ENCODE peak calls at places on chromosomes 7 and 10, in six cellular contexts. One of them, this sample, is unnamed.

GRCh38 chr7:100071018-100071723 is 10.4 kb downstream of the ZNF3 start:
- DNase-seq in uterus: no peak
- DNase-seq in breast epithelium: no peak
- DNase-seq in A549: no peak
- DNase-seq in GM12892: no peak
- DNase-seq in body of pancreas: no peak
- DNase-seq in this sample: no peak

GRCh38 chr7:44305564-44306507 is 19.6 kb downstream of the CAMK2B start:
- DNase-seq in A549: no peak
- DNase-seq in body of pancreas: no peak
- DNase-seq in GM12892: no peak
- DNase-seq in uterus: no peak
- DNase-seq in breast epithelium: peak
- DNase-seq in this sample: no peak

GRCh38 chr7:30658471-30659074 is 23.7 kb downstream of the CRHR2 start:
- DNase-seq in breast epithelium: no peak
- DNase-seq in A549: no peak
- DNase-seq in body of pancreas: no peak
- DNase-seq in uterus: no peak
- DNase-seq in GM12892: no peak
- DNase-seq in this sample: no peak

GRCh38 chr7:11127112-11127785 is 153.6 kb downstream of the PHF14 start:
- DNase-seq in uterus: no peak
- DNase-seq in GM12892: no peak
- DNase-seq in breast epithelium: no peak
- DNase-seq in A549: no peak
- DNase-seq in body of pancreas: no peak
- DNase-seq in this sample: no peak

GRCh38 chr7:133064082-133064825 is 17.6 kb downstream of the CHCHD3 start:
- DNase-seq in uterus: no peak
- DNase-seq in GM12892: no peak
- DNase-seq in breast epithelium: no peak
- DNase-seq in A549: no peak
- DNase-seq in body of pancreas: no peak
- DNase-seq in this sample: no peak

GRCh38 chr7:27193335-27194001 is 6.4 kb downstream of the HOXA13 start:
- DNase-seq in GM12892: no peak
- DNase-seq in breast epithelium: no peak
- DNase-seq in A549: no peak
- DNase-seq in body of pancreas: no peak
- DNase-seq in uterus: no peak
- DNase-seq in this sample: no peak

GRCh38 chr10:49446031-49446430 is 50.1 kb upstream of the DRGX start:
- DNase-seq in GM12892: no peak
- DNase-seq in breast epithelium: no peak
- DNase-seq in body of pancreas: no peak
- DNase-seq in uterus: no peak
- DNase-seq in A549: no peak
- DNase-seq in this sample: no peak

GRCh38 chr10:35306852-35307251 is 29.5 kb upstream of the CCNY start:
- DNase-seq in GM12892: no peak
- DNase-seq in body of pancreas: peak
- DNase-seq in uterus: no peak
- DNase-seq in A549: no peak
- DNase-seq in breast epithelium: peak
- DNase-seq in this sample: no peak

GRCh38 chr10:73843254-73843653 is 31.1 kb downstream of the CAMK2G start:
- DNase-seq in A549: no peak
- DNase-seq in uterus: no peak
- DNase-seq in breast epithelium: no peak
- DNase-seq in body of pancreas: no peak
- DNase-seq in GM12892: no peak
- DNase-seq in this sample: no peak

GRCh38 chr7:47730135-47730534 is 148.2 kb upstream of the TNS3 start:
- DNase-seq in breast epithelium: no peak
- DNase-seq in body of pancreas: no peak
- DNase-seq in A549: no peak
- DNase-seq in uterus: no peak
- DNase-seq in GM12892: no peak
- DNase-seq in this sample: no peak

GRCh38 chr10:131159771-131160170 is 151.8 kb downstream of the TCERG1L start:
- DNase-seq in A549: no peak
- DNase-seq in body of pancreas: no peak
- DNase-seq in GM12892: no peak
- DNase-seq in uterus: no peak
- DNase-seq in breast epithelium: no peak
- DNase-seq in this sample: no peak

GRCh38 chr10:9097206-9097990 is 1042.9 kb downstream of the GATA3 start:
- DNase-seq in breast epithelium: no peak
- DNase-seq in uterus: no peak
- DNase-seq in A549: no peak
- DNase-seq in body of pancreas: no peak
- DNase-seq in GM12892: no peak
- DNase-seq in this sample: no peak

GRCh38 chr7:42091461-42092229 is 145.4 kb downstream of the GLI3 start:
- DNase-seq in breast epithelium: no peak
- DNase-seq in A549: no peak
- DNase-seq in body of pancreas: no peak
- DNase-seq in uterus: no peak
- DNase-seq in GM12892: no peak
- DNase-seq in this sample: no peak

GRCh38 chr7:133780912-133781311 is 346.2 kb upstream of the LRGUK start:
- DNase-seq in uterus: no peak
- DNase-seq in breast epithelium: no peak
- DNase-seq in GM12892: no peak
- DNase-seq in A549: no peak
- DNase-seq in body of pancreas: no peak
- DNase-seq in this sample: no peak

GRCh38 chr10:62735464-62736188 is 68.9 kb upstream of the ADO start:
- DNase-seq in GM12892: no peak
- DNase-seq in body of pancreas: no peak
- DNase-seq in A549: no peak
- DNase-seq in uterus: no peak
- DNase-seq in breast epithelium: no peak
- DNase-seq in this sample: no peak

GRCh38 chr10:3423411-3423810 is 250.8 kb upstream of the PITRM1 start:
- DNase-seq in body of pancreas: no peak
- DNase-seq in breast epithelium: no peak
- DNase-seq in uterus: no peak
- DNase-seq in A549: no peak
- DNase-seq in GM12892: no peak
- DNase-seq in this sample: no peak

GRCh38 chr7:13778967-13779366 is 210.5 kb downstream of the ETV1 start:
- DNase-seq in breast epithelium: no peak
- DNase-seq in body of pancreas: no peak
- DNase-seq in A549: no peak
- DNase-seq in GM12892: no peak
- DNase-seq in uterus: no peak
- DNase-seq in this sample: no peak

GRCh38 chr10:89115876-89116627 is 91.1 kb downstream of the CH25H start:
- DNase-seq in body of pancreas: no peak
- DNase-seq in A549: peak
- DNase-seq in breast epithelium: no peak
- DNase-seq in uterus: no peak
- DNase-seq in GM12892: no peak
- DNase-seq in this sample: no peak

GRCh38 chr10:32023264-32023663 is 33.0 kb downstream of the KIF5B start:
- DNase-seq in breast epithelium: no peak
- DNase-seq in GM12892: no peak
- DNase-seq in body of pancreas: no peak
- DNase-seq in uterus: no peak
- DNase-seq in A549: no peak
- DNase-seq in this sample: no peak

GRCh38 chr7:50920031-50920635 is 137.4 kb upstream of the GRB10 start:
- DNase-seq in A549: no peak
- DNase-seq in breast epithelium: no peak
- DNase-seq in GM12892: no peak
- DNase-seq in body of pancreas: no peak
- DNase-seq in uterus: no peak
- DNase-seq in this sample: no peak

GRCh38 chr10:78276139-78276538 is 242.5 kb downstream of the RPS24 start:
- DNase-seq in A549: no peak
- DNase-seq in GM12892: no peak
- DNase-seq in breast epithelium: no peak
- DNase-seq in body of pancreas: no peak
- DNase-seq in uterus: no peak
- DNase-seq in this sample: no peak

GRCh38 chr10:78277267-78277666 is 243.6 kb downstream of the RPS24 start:
- DNase-seq in GM12892: no peak
- DNase-seq in uterus: no peak
- DNase-seq in body of pancreas: no peak
- DNase-seq in breast epithelium: no peak
- DNase-seq in A549: no peak
- DNase-seq in this sample: no peak

GRCh38 chr10:78280604-78281003 is 246.9 kb downstream of the RPS24 start:
- DNase-seq in breast epithelium: no peak
- DNase-seq in A549: no peak
- DNase-seq in GM12892: no peak
- DNase-seq in uterus: no peak
- DNase-seq in body of pancreas: no peak
- DNase-seq in this sample: no peak

GRCh38 chr10:78274491-78274890 is 240.8 kb downstream of the RPS24 start:
- DNase-seq in breast epithelium: no peak
- DNase-seq in body of pancreas: no peak
- DNase-seq in A549: no peak
- DNase-seq in GM12892: no peak
- DNase-seq in uterus: no peak
- DNase-seq in this sample: no peak

DNA sequence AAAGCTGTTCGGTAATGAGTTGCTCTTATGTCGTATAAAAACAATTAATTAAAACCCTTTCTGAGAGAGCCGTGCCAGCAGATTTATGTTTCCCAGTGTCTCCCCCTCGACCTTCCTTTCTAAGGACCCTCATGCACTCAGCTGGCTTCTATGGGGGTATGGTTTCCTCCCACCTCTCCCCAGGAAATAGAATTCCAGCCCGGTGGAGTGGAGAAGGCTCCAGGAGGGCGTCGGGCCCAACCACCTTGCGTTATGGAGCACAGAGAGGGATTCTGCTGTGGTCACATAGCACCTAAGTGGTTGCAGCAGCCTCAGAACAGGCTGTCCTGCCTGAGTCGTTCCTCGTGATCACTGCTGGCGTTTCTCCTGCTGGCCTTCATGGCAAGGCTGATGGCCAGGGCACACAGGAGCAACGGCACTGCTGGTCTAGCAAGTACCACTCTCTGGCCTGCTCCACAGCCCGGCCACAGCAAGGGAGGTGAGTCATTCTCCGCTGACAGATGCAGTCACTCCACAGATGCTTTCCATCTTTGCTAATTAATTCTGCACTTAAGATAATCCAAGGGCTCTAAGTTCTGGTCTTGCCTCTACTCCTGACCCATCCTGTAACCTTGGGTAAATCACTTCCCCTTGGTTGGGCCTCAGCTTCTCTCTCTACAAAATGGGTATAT is 244.2 kb downstream of the RPS24 start:
- DNase-seq in A549: no peak
- DNase-seq in GM12892: no peak
- DNase-seq in body of pancreas: no peak
- DNase-seq in uterus: peak
- DNase-seq in breast epithelium: no peak
- DNase-seq in this sample: no peak
- TF ChIP-seq POLR2A in A549: no peak
- TF ChIP-seq POLR2A in GM12892: no peak
- TF ChIP-seq POLR2A in body of pancreas: no peak
- TF ChIP-seq POLR2A in uterus: no peak
- TF ChIP-seq POLR2A in breast epithelium: no peak
- TF ChIP-seq POLR2A in this sample: no peak

DNA sequence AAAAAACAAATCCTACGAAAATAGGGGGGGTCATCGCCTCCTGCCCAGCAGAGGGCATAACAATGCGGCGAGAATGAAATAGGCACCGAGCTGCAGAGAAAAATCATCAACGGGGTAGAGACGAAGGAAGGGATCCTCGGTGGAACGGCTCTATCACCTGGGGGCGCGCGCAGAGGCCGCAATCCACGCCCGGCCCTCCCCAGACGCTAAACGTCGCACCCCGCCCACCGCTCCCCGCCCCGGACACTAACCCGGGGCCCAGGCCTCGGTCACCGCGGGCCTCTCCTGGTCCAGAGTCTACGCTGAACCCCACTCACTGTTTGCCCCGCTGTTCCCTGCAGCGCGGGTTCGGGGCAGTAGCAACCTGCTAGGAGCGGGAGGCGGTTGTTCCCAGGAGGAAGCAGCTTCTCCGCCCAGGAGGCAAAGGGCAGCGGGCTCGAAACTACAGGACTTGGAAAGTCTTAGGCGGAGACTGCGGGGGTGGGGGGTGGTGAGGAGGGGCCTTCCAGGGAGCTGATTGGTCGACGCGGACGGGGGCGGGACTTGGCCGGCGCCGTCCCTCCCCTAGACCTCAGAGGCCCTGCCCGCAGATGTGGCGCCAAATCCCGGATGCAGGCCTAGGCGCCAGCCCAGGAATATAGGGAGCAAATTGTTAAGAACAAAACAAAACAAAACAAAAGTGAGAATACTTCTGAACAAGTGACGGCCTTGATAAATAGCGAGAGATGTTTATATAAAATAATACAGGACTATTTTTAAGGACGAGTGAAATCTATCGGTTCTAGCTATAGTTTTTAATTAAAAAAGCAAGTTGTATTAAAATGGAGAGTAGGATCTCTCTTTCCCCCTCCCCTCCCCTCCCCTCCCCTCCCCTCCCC is at the start of gene TCAF1:
- DNase-seq in breast epithelium: peak
- DNase-seq in body of pancreas: peak
- DNase-seq in uterus: peak
- DNase-seq in A549: peak
- DNase-seq in GM12892: peak
- DNase-seq in this sample: peak
- TF ChIP-seq POLR2A in breast epithelium: peak
- TF ChIP-seq POLR2A in body of pancreas: peak
- TF ChIP-seq POLR2A in uterus: peak
- TF ChIP-seq POLR2A in A549: peak
- TF ChIP-seq POLR2A in GM12892: peak
- TF ChIP-seq POLR2A in this sample: no peak

GRCh38 chr10:12042797-12043651 is at the start of gene UPF2:
- DNase-seq in A549: peak
- DNase-seq in uterus: peak
- DNase-seq in breast epithelium: peak
- DNase-seq in body of pancreas: peak
- DNase-seq in GM12892: peak
- DNase-seq in this sample: peak
- TF ChIP-seq POLR2A in A549: peak
- TF ChIP-seq POLR2A in uterus: no peak
- TF ChIP-seq POLR2A in breast epithelium: peak
- TF ChIP-seq POLR2A in body of pancreas: peak
- TF ChIP-seq POLR2A in GM12892: no peak
- TF ChIP-seq POLR2A in this sample: no peak

GRCh38 chr7:128739048-128739962 is at the start of gene CALU:
- DNase-seq in breast epithelium: peak
- DNase-seq in body of pancreas: peak
- DNase-seq in GM12892: peak
- DNase-seq in A549: peak
- DNase-seq in uterus: peak
- DNase-seq in this sample: peak
- TF ChIP-seq POLR2A in breast epithelium: peak
- TF ChIP-seq POLR2A in body of pancreas: peak
- TF ChIP-seq POLR2A in GM12892: peak
- TF ChIP-seq POLR2A in A549: peak
- TF ChIP-seq POLR2A in uterus: peak
- TF ChIP-seq POLR2A in this sample: peak

GRCh38 chr10:97713828-97714400 is 384 bp downstream of the MARVELD1 start:
- DNase-seq in breast epithelium: peak
- DNase-seq in A549: peak
- DNase-seq in GM12892: peak
- DNase-seq in uterus: peak
- DNase-seq in body of pancreas: peak
- DNase-seq in this sample: peak
- TF ChIP-seq POLR2A in breast epithelium: no peak
- TF ChIP-seq POLR2A in A549: peak
- TF ChIP-seq POLR2A in GM12892: peak
- TF ChIP-seq POLR2A in uterus: peak
- TF ChIP-seq POLR2A in body of pancreas: peak
- TF ChIP-seq POLR2A in this sample: peak

This sample was measured in GM12891.